ENCODE peak calls at places on chromosome 16, in eight cellular contexts. N, C, L, F, T, U, O and R are unnamed samples.

GRCh38 chr16:73196670-73197069 is 148.7 kb upstream of the ZFHX3 start:
- DNase-seq in U (peak; percentile 83), F (peak; percentile 51), C (peak; percentile 73), T (peak; percentile 80), O (peak; percentile 82), L (no peak), N (peak; percentile 61), R (peak; percentile 78)

GRCh38 chr16:25014500-25015147 is 545 bp downstream of the ARHGAP17 start:
- DNase-seq in F (no peak), U (peak; percentile 79), O (peak; percentile 61), L (peak; percentile 91), N (peak; percentile 57), C (peak; percentile 50), T (peak; percentile 71), R (peak; percentile 45)

GRCh38 chr16:1984347-1985225 is 593 bp downstream of the GFER start:
- DNase-seq in U (no peak), N (no peak), T (no peak), O (no peak), C (peak; percentile 46), L (no peak), F (no peak), R (no peak)

GRCh38 chr16:85151603-85152413 is 39.5 kb upstream of the CIBAR2 start:
- DNase-seq in N (peak; percentile 83), L (no peak), F (peak; percentile 44), U (peak; percentile 96), C (no peak), O (peak; percentile 79), T (peak; percentile 86), R (no peak)

GRCh38 chr16:20504418-20504817 is 53.1 kb downstream of the ACSM2A start:
- DNase-seq in T (no peak), O (no peak), L (no peak), N (no peak), F (no peak), U (no peak), C (no peak), R (no peak)

GRCh38 chr16:68022278-68022727 is 729 bp downstream of the DDX28 start:
- DNase-seq in L (no peak), F (no peak), U (no peak), T (peak; percentile 58), O (no peak), C (peak; percentile 20), N (no peak), R (peak; percentile 17)

GRCh38 chr16:1762196-1762878 is 9.0 kb downstream of the NME3 start:
- DNase-seq in F (no peak), U (no peak), N (no peak), O (no peak), C (no peak), T (no peak), L (no peak), R (no peak)

GRCh38 chr16:78183437-78183836 is 84.0 kb downstream of the WWOX start:
- DNase-seq in F (no peak), T (no peak), C (no peak), L (no peak), N (no peak), O (no peak), U (no peak), R (no peak)

GRCh38 chr16:84284168-84284722 is 10.4 kb upstream of the WFDC1 start:
- DNase-seq in L (peak; percentile 80), U (no peak), O (peak; percentile 80), N (peak; percentile 42), T (peak; percentile 76), C (peak; percentile 55), F (no peak), R (no peak)

GRCh38 chr16:54510619-54511018 is 224.0 kb upstream of the IRX3 start:
- DNase-seq in C (no peak), N (no peak), U (no peak), F (no peak), L (no peak), O (no peak), T (no peak), R (no peak)

GRCh38 chr16:85878875-85879274 is 20.1 kb upstream of the IRF8 start:
- DNase-seq in N (no peak), L (no peak), U (no peak), F (peak; percentile 44), O (no peak), T (no peak), C (no peak), R (peak; percentile 24)

GRCh38 chr16:75065149-75065807 is 51.3 kb downstream of the LDHD start:
- DNase-seq in N (no peak), L (peak; percentile 79), C (no peak), T (no peak), O (no peak), U (no peak), F (no peak), R (no peak)

GRCh38 chr16:81469710-81470481 is 25.3 kb downstream of the CMIP start:
- DNase-seq in C (no peak), O (no peak), F (no peak), U (no peak), N (no peak), T (no peak), L (peak; percentile 92), R (no peak)

GRCh38 chr16:80387308-80387921 is 153.4 kb upstream of the DYNLRB2 start:
- DNase-seq in U (no peak), N (no peak), C (no peak), F (no peak), T (no peak), O (no peak), L (no peak), R (no peak)
- TF ChIP-seq CTCF in U (no peak), N (no peak), C (no peak), F (no peak), T (no peak), O (no peak), L (no peak), R (no peak)

GRCh38 chr16:62249069-62249468 is 212.8 kb upstream of the CDH8 start:
- DNase-seq in T (no peak), C (no peak), U (no peak), L (no peak), N (no peak), O (no peak), F (no peak), R (no peak)
- TF ChIP-seq CTCF in T (no peak), C (no peak), U (no peak), L (no peak), N (no peak), O (no peak), F (peak; percentile 15), R (no peak)

GRCh38 chr16:4309833-4310266 is 6.0 kb upstream of the GLIS2 start:
- DNase-seq in U (peak; percentile 87), L (peak; percentile 89), F (no peak), T (peak; percentile 60), O (no peak), N (no peak), C (peak; percentile 92), R (peak; percentile 80)

GRCh38 chr16:4306439-4307214 is 9.2 kb upstream of the GLIS2 start:
- DNase-seq in U (no peak), O (no peak), L (peak; percentile 81), T (no peak), C (no peak), N (no peak), F (no peak), R (no peak)

GRCh38 chr16:4313563-4314531 is 2.0 kb upstream of the GLIS2 start:
- DNase-seq in L (no peak), T (peak; percentile 74), C (peak; percentile 84), N (no peak), U (no peak), O (no peak), F (no peak), R (peak; percentile 86)

GRCh38 chr16:4307215-4308037 is 8.4 kb upstream of the GLIS2 start:
- DNase-seq in N (peak; percentile 95), L (peak; percentile 99), O (peak; percentile 96), F (peak; percentile 93), C (peak; percentile 94), T (peak; percentile 98), U (peak; percentile 96), R (peak; percentile 86)

DNA sequence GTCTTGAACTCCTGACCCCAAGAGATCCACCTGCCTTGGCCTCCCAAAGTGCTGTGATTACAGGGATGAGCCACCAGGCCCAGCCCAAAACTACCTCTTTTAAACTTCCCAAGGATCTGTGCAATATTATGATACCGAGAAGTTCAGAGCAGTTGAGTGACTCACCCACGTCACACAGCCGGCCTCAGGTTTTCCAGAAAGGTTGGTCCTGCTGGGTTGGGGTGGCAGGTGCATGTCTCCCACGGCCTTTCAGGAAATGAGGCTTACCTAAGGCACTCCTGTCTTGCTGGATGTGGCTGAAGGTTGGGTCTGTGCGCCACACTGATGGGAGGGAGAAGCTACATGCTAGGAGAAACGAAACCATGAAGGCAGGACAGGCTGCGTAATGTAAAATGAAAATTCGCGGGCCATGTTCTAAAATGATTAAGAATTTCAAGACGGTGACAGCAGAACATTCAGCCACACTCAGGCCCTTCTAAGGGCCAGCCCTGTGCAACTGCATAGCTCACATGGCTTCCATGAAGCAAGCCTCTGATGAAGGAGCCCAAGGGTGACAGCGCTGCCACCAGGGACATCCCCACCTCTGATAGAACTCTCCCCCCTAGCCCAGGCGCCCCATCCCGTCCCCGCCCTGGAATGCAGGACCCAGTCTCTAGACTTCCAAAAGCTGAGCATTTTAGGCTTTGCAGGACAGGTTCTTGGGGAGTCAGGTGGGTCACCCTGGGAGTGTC is 6.6 kb upstream of the GLIS2 start:
- DNase-seq in O (no peak), C (no peak), N (no peak), F (no peak), T (no peak), U (no peak), L (no peak), R (no peak)
- TF ChIP-seq CTCF in O (no peak), C (no peak), N (no peak), F (no peak), T (no peak), U (no peak), L (no peak), R (no peak)

GRCh38 chr16:57998484-57998883 is 2.0 kb downstream of the ZNF319 start:
- DNase-seq in O (no peak), C (peak; percentile 37), F (peak; percentile 66), T (no peak), U (no peak), N (no peak), L (peak; percentile 90), R (no peak)

GRCh38 chr16:58000706-58001676 is at the start of gene USB1:
- DNase-seq in L (peak; percentile 98), N (peak; percentile 93), C (peak; percentile 87), F (peak; percentile 86), U (peak; percentile 92), O (peak; percentile 83), T (peak; percentile 93), R (peak; percentile 91)

GRCh38 chr16:57999971-58000705 is at the start of gene ZNF319:
- DNase-seq in U (no peak), F (no peak), O (no peak), T (peak; percentile 59), N (no peak), C (peak; percentile 20), L (peak; percentile 89), R (no peak)

GRCh38 chr16:57998992-57999365 is 1.5 kb downstream of the ZNF319 start:
- DNase-seq in U (no peak), F (no peak), C (no peak), L (peak; percentile 79), T (no peak), O (no peak), N (no peak), R (no peak)

DNA sequence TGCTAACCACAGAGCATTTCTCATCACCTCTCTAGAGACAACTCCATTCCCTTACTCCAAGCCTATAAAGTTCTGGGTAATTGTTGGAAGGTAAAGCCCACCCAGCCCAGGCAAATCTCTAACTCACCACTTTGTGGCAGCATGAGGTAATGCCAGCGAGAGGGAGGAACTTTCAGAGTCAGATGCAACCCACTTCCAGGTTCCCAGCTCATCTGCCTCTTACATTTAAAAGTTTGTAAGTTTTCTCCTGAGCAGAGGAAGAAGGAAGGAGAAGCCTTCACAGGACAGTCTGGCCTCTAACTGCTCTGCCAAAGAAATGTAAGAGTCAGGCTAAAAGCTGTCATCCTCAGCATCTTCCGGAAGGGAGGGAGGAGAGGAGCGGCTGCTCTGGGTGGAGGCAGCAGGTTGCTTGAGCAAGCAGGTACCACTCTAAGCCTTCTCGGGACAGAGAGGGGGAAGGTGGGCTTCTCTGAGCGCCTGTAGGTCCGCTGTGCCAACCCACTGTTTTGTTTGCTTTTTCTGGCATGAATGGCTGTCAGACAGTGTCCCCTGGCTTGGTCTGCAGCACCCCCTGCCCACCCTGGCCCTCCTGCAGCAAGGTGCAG is 1.0 kb downstream of the ZNF319 start:
- DNase-seq in U (no peak), T (no peak), L (no peak), C (no peak), N (no peak), O (no peak), F (peak; percentile 65), R (no peak)
- TF ChIP-seq CTCF in U (no peak), T (no peak), L (peak; percentile 28), C (no peak), N (no peak), O (no peak), F (peak; percentile 30), R (no peak)